ENCODE peak calls at places on chromosomes 13 and 19, in nine cellular contexts. One of them, this sample, is unnamed.

GRCh38 chr19:35337984-35338296 is 9.0 kb downstream of the CD22 start:
- DNase-seq in hypothalamus: no peak
- DNase-seq in activated CD4-positive, alpha-beta T cell treated with anti-CD3 and anti-CD28 coated beads, Interleukin-2, amount 50 U/mL, for 24 hours: no peak
- DNase-seq in naive B cell: no peak
- DNase-seq in substantia nigra: no peak
- DNase-seq in HT1080: no peak
- DNase-seq in naive thymus-derived CD8-positive, alpha-beta T cell: no peak
- DNase-seq in ELR: no peak
- DNase-seq in NCI-H1092: no peak
- DNase-seq in this sample: no peak

GRCh38 chr13:99979453-99980200 is 2.0 kb upstream of the ZIC2 start:
- DNase-seq in hypothalamus: no peak
- DNase-seq in activated CD4-positive, alpha-beta T cell treated with anti-CD3 and anti-CD28 coated beads, Interleukin-2, amount 50 U/mL, for 24 hours: no peak
- DNase-seq in naive B cell: no peak
- DNase-seq in substantia nigra: no peak
- DNase-seq in HT1080: no peak
- DNase-seq in naive thymus-derived CD8-positive, alpha-beta T cell: no peak
- DNase-seq in ELR: peak; percentile 37
- DNase-seq in NCI-H1092: peak; percentile 63
- DNase-seq in this sample: no peak

GRCh38 chr13:60662595-60662994 is 265.6 kb downstream of the TDRD3 start:
- DNase-seq in hypothalamus: no peak
- DNase-seq in activated CD4-positive, alpha-beta T cell treated with anti-CD3 and anti-CD28 coated beads, Interleukin-2, amount 50 U/mL, for 24 hours: no peak
- DNase-seq in naive B cell: no peak
- DNase-seq in substantia nigra: no peak
- DNase-seq in HT1080: no peak
- DNase-seq in naive thymus-derived CD8-positive, alpha-beta T cell: no peak
- DNase-seq in ELR: no peak
- DNase-seq in NCI-H1092: no peak
- DNase-seq in this sample: no peak

GRCh38 chr13:96796234-96796633 is 198.0 kb downstream of the OXGR1 start:
- DNase-seq in hypothalamus: no peak
- DNase-seq in activated CD4-positive, alpha-beta T cell treated with anti-CD3 and anti-CD28 coated beads, Interleukin-2, amount 50 U/mL, for 24 hours: no peak
- DNase-seq in naive B cell: no peak
- DNase-seq in substantia nigra: no peak
- DNase-seq in HT1080: no peak
- DNase-seq in naive thymus-derived CD8-positive, alpha-beta T cell: no peak
- DNase-seq in ELR: peak; percentile 14
- DNase-seq in NCI-H1092: no peak
- DNase-seq in this sample: peak; percentile 17

GRCh38 chr19:28488006-28488405 is 724.9 kb downstream of the UQCRFS1 start:
- DNase-seq in hypothalamus: no peak
- DNase-seq in activated CD4-positive, alpha-beta T cell treated with anti-CD3 and anti-CD28 coated beads, Interleukin-2, amount 50 U/mL, for 24 hours: no peak
- DNase-seq in naive B cell: no peak
- DNase-seq in substantia nigra: no peak
- DNase-seq in HT1080: no peak
- DNase-seq in naive thymus-derived CD8-positive, alpha-beta T cell: no peak
- DNase-seq in ELR: no peak
- DNase-seq in NCI-H1092: no peak
- DNase-seq in this sample: no peak

GRCh38 chr19:4174895-4175668 is 7.3 kb downstream of the SIRT6 start:
- DNase-seq in hypothalamus: no peak
- DNase-seq in activated CD4-positive, alpha-beta T cell treated with anti-CD3 and anti-CD28 coated beads, Interleukin-2, amount 50 U/mL, for 24 hours: no peak
- DNase-seq in naive B cell: no peak
- DNase-seq in substantia nigra: no peak
- DNase-seq in HT1080: no peak
- DNase-seq in naive thymus-derived CD8-positive, alpha-beta T cell: no peak
- DNase-seq in ELR: no peak
- DNase-seq in NCI-H1092: no peak
- DNase-seq in this sample: no peak

GRCh38 chr19:39448271-39448670 is 2.9 kb downstream of the SUPT5H start:
- DNase-seq in hypothalamus: no peak
- DNase-seq in activated CD4-positive, alpha-beta T cell treated with anti-CD3 and anti-CD28 coated beads, Interleukin-2, amount 50 U/mL, for 24 hours: no peak
- DNase-seq in naive B cell: peak; percentile 43
- DNase-seq in substantia nigra: no peak
- DNase-seq in HT1080: peak; percentile 85
- DNase-seq in naive thymus-derived CD8-positive, alpha-beta T cell: no peak
- DNase-seq in ELR: peak; percentile 80
- DNase-seq in NCI-H1092: no peak
- DNase-seq in this sample: peak; percentile 64

GRCh38 chr19:18023596-18024212 is 15.7 kb downstream of the ARRDC2 start:
- DNase-seq in hypothalamus: peak; percentile 47
- DNase-seq in activated CD4-positive, alpha-beta T cell treated with anti-CD3 and anti-CD28 coated beads, Interleukin-2, amount 50 U/mL, for 24 hours: no peak
- DNase-seq in naive B cell: peak; percentile 98
- DNase-seq in substantia nigra: no peak
- DNase-seq in HT1080: no peak
- DNase-seq in naive thymus-derived CD8-positive, alpha-beta T cell: peak; percentile 87
- DNase-seq in ELR: no peak
- DNase-seq in NCI-H1092: no peak
- DNase-seq in this sample: no peak

GRCh38 chr13:77891041-77891440 is 27.6 kb downstream of the EDNRB start:
- DNase-seq in hypothalamus: no peak
- DNase-seq in activated CD4-positive, alpha-beta T cell treated with anti-CD3 and anti-CD28 coated beads, Interleukin-2, amount 50 U/mL, for 24 hours: no peak
- DNase-seq in naive B cell: no peak
- DNase-seq in substantia nigra: no peak
- DNase-seq in HT1080: peak; percentile 10
- DNase-seq in naive thymus-derived CD8-positive, alpha-beta T cell: no peak
- DNase-seq in ELR: no peak
- DNase-seq in NCI-H1092: no peak
- DNase-seq in this sample: no peak

GRCh38 chr19:28148554-28148953 is 1064.4 kb downstream of the UQCRFS1 start:
- DNase-seq in hypothalamus: no peak
- DNase-seq in activated CD4-positive, alpha-beta T cell treated with anti-CD3 and anti-CD28 coated beads, Interleukin-2, amount 50 U/mL, for 24 hours: no peak
- DNase-seq in naive B cell: no peak
- DNase-seq in substantia nigra: no peak
- DNase-seq in HT1080: no peak
- DNase-seq in naive thymus-derived CD8-positive, alpha-beta T cell: no peak
- DNase-seq in ELR: no peak
- DNase-seq in NCI-H1092: no peak
- DNase-seq in this sample: no peak

GRCh38 chr19:29708553-29709439 is 6.3 kb downstream of the C19orf12 start:
- DNase-seq in hypothalamus: no peak
- DNase-seq in activated CD4-positive, alpha-beta T cell treated with anti-CD3 and anti-CD28 coated beads, Interleukin-2, amount 50 U/mL, for 24 hours: no peak
- DNase-seq in naive B cell: no peak
- DNase-seq in substantia nigra: no peak
- DNase-seq in HT1080: no peak
- DNase-seq in naive thymus-derived CD8-positive, alpha-beta T cell: no peak
- DNase-seq in ELR: no peak
- DNase-seq in NCI-H1092: no peak
- DNase-seq in this sample: no peak

GRCh38 chr13:102039264-102039663 is 362.6 kb downstream of the FGF14 start:
- DNase-seq in hypothalamus: no peak
- DNase-seq in activated CD4-positive, alpha-beta T cell treated with anti-CD3 and anti-CD28 coated beads, Interleukin-2, amount 50 U/mL, for 24 hours: no peak
- DNase-seq in naive B cell: no peak
- DNase-seq in substantia nigra: no peak
- DNase-seq in HT1080: no peak
- DNase-seq in naive thymus-derived CD8-positive, alpha-beta T cell: no peak
- DNase-seq in ELR: no peak
- DNase-seq in NCI-H1092: no peak
- DNase-seq in this sample: no peak

GRCh38 chr13:31793246-31793645 is 53.9 kb downstream of the RXFP2 start:
- DNase-seq in hypothalamus: no peak
- DNase-seq in activated CD4-positive, alpha-beta T cell treated with anti-CD3 and anti-CD28 coated beads, Interleukin-2, amount 50 U/mL, for 24 hours: no peak
- DNase-seq in naive B cell: no peak
- DNase-seq in substantia nigra: no peak
- DNase-seq in HT1080: no peak
- DNase-seq in naive thymus-derived CD8-positive, alpha-beta T cell: no peak
- DNase-seq in ELR: peak; percentile 90
- DNase-seq in NCI-H1092: no peak
- DNase-seq in this sample: no peak

GRCh38 chr19:11088508-11089253 is 582 bp upstream of the LDLR start:
- DNase-seq in hypothalamus: peak; percentile 61
- DNase-seq in activated CD4-positive, alpha-beta T cell treated with anti-CD3 and anti-CD28 coated beads, Interleukin-2, amount 50 U/mL, for 24 hours: no peak
- DNase-seq in naive B cell: no peak
- DNase-seq in substantia nigra: peak; percentile 45
- DNase-seq in HT1080: no peak
- DNase-seq in naive thymus-derived CD8-positive, alpha-beta T cell: no peak
- DNase-seq in ELR: peak; percentile 23
- DNase-seq in NCI-H1092: no peak
- DNase-seq in this sample: no peak

GRCh38 chr13:75633285-75633684 is 2.8 kb upstream of the LMO7 start:
- DNase-seq in hypothalamus: no peak
- DNase-seq in activated CD4-positive, alpha-beta T cell treated with anti-CD3 and anti-CD28 coated beads, Interleukin-2, amount 50 U/mL, for 24 hours: no peak
- DNase-seq in naive B cell: no peak
- DNase-seq in substantia nigra: no peak
- DNase-seq in HT1080: peak; percentile 90
- DNase-seq in naive thymus-derived CD8-positive, alpha-beta T cell: no peak
- DNase-seq in ELR: peak; percentile 92
- DNase-seq in NCI-H1092: no peak
- DNase-seq in this sample: no peak

GRCh38 chr13:75458696-75459422 is 23.1 kb downstream of the TBC1D4 start:
- DNase-seq in hypothalamus: no peak
- DNase-seq in activated CD4-positive, alpha-beta T cell treated with anti-CD3 and anti-CD28 coated beads, Interleukin-2, amount 50 U/mL, for 24 hours: no peak
- DNase-seq in naive B cell: no peak
- DNase-seq in substantia nigra: peak; percentile 2
- DNase-seq in HT1080: no peak
- DNase-seq in naive thymus-derived CD8-positive, alpha-beta T cell: no peak
- DNase-seq in ELR: no peak
- DNase-seq in NCI-H1092: peak; percentile 62
- DNase-seq in this sample: peak; percentile 65

GRCh38 chr13:109274188-109274821 is 512.1 kb downstream of the IRS2 start:
- DNase-seq in hypothalamus: no peak
- DNase-seq in activated CD4-positive, alpha-beta T cell treated with anti-CD3 and anti-CD28 coated beads, Interleukin-2, amount 50 U/mL, for 24 hours: no peak
- DNase-seq in naive B cell: no peak
- DNase-seq in substantia nigra: no peak
- DNase-seq in HT1080: peak; percentile 54
- DNase-seq in naive thymus-derived CD8-positive, alpha-beta T cell: no peak
- DNase-seq in ELR: peak; percentile 83
- DNase-seq in NCI-H1092: no peak
- DNase-seq in this sample: peak; percentile 53

GRCh38 chr13:23984541-23984940 is 87.2 kb upstream of the C1QTNF9B start:
- DNase-seq in hypothalamus: no peak
- DNase-seq in activated CD4-positive, alpha-beta T cell treated with anti-CD3 and anti-CD28 coated beads, Interleukin-2, amount 50 U/mL, for 24 hours: no peak
- DNase-seq in naive B cell: no peak
- DNase-seq in substantia nigra: no peak
- DNase-seq in HT1080: no peak
- DNase-seq in naive thymus-derived CD8-positive, alpha-beta T cell: no peak
- DNase-seq in ELR: no peak
- DNase-seq in NCI-H1092: peak; percentile 38
- DNase-seq in this sample: peak; percentile 69

GRCh38 chr19:34662919-34663318 is 14.0 kb downstream of the SCGB2B2 start:
- DNase-seq in hypothalamus: no peak
- DNase-seq in activated CD4-positive, alpha-beta T cell treated with anti-CD3 and anti-CD28 coated beads, Interleukin-2, amount 50 U/mL, for 24 hours: no peak
- DNase-seq in naive B cell: no peak
- DNase-seq in substantia nigra: no peak
- DNase-seq in HT1080: peak; percentile 21
- DNase-seq in naive thymus-derived CD8-positive, alpha-beta T cell: peak; percentile 50
- DNase-seq in ELR: peak; percentile 53
- DNase-seq in NCI-H1092: peak; percentile 6
- DNase-seq in this sample: peak; percentile 36

GRCh38 chr13:93963266-93964131 is 516.0 kb downstream of the DCT start:
- DNase-seq in hypothalamus: no peak
- DNase-seq in activated CD4-positive, alpha-beta T cell treated with anti-CD3 and anti-CD28 coated beads, Interleukin-2, amount 50 U/mL, for 24 hours: no peak
- DNase-seq in naive B cell: no peak
- DNase-seq in substantia nigra: no peak
- DNase-seq in HT1080: peak; percentile 62
- DNase-seq in naive thymus-derived CD8-positive, alpha-beta T cell: no peak
- DNase-seq in ELR: peak; percentile 52
- DNase-seq in NCI-H1092: no peak
- DNase-seq in this sample: peak; percentile 25

GRCh38 chr19:10876459-10877240 is 5.3 kb downstream of the CARM1 start:
- DNase-seq in hypothalamus: no peak
- DNase-seq in activated CD4-positive, alpha-beta T cell treated with anti-CD3 and anti-CD28 coated beads, Interleukin-2, amount 50 U/mL, for 24 hours: no peak
- DNase-seq in naive B cell: no peak
- DNase-seq in substantia nigra: peak; percentile 27
- DNase-seq in HT1080: peak; percentile 40
- DNase-seq in naive thymus-derived CD8-positive, alpha-beta T cell: no peak
- DNase-seq in ELR: peak; percentile 45
- DNase-seq in NCI-H1092: no peak
- DNase-seq in this sample: no peak

GRCh38 chr13:101325423-101325822 is 90.9 kb downstream of the NALCN start:
- DNase-seq in hypothalamus: no peak
- DNase-seq in activated CD4-positive, alpha-beta T cell treated with anti-CD3 and anti-CD28 coated beads, Interleukin-2, amount 50 U/mL, for 24 hours: no peak
- DNase-seq in naive B cell: no peak
- DNase-seq in substantia nigra: no peak
- DNase-seq in HT1080: no peak
- DNase-seq in naive thymus-derived CD8-positive, alpha-beta T cell: no peak
- DNase-seq in ELR: no peak
- DNase-seq in NCI-H1092: peak; percentile 79
- DNase-seq in this sample: no peak

GRCh38 chr13:102729560-102730275 is 34.9 kb upstream of the METTL21C start:
- DNase-seq in hypothalamus: no peak
- DNase-seq in activated CD4-positive, alpha-beta T cell treated with anti-CD3 and anti-CD28 coated beads, Interleukin-2, amount 50 U/mL, for 24 hours: no peak
- DNase-seq in naive B cell: no peak
- DNase-seq in substantia nigra: no peak
- DNase-seq in HT1080: peak; percentile 85
- DNase-seq in naive thymus-derived CD8-positive, alpha-beta T cell: no peak
- DNase-seq in ELR: peak; percentile 72
- DNase-seq in NCI-H1092: no peak
- DNase-seq in this sample: peak; percentile 89

GRCh38 chr19:14369399-14370168 is 11.7 kb upstream of the ADGRE5 start:
- DNase-seq in hypothalamus: no peak
- DNase-seq in activated CD4-positive, alpha-beta T cell treated with anti-CD3 and anti-CD28 coated beads, Interleukin-2, amount 50 U/mL, for 24 hours: peak; percentile 65
- DNase-seq in naive B cell: peak; percentile 73
- DNase-seq in substantia nigra: no peak
- DNase-seq in HT1080: no peak
- DNase-seq in naive thymus-derived CD8-positive, alpha-beta T cell: peak; percentile 91
- DNase-seq in ELR: no peak
- DNase-seq in NCI-H1092: no peak
- DNase-seq in this sample: no peak

GRCh38 chr13:59687028-59687427 is 476.7 kb downstream of the DIAPH3 start:
- DNase-seq in hypothalamus: no peak
- DNase-seq in activated CD4-positive, alpha-beta T cell treated with anti-CD3 and anti-CD28 coated beads, Interleukin-2, amount 50 U/mL, for 24 hours: no peak
- DNase-seq in naive B cell: no peak
- DNase-seq in substantia nigra: no peak
- DNase-seq in HT1080: no peak
- DNase-seq in naive thymus-derived CD8-positive, alpha-beta T cell: no peak
- DNase-seq in ELR: no peak
- DNase-seq in NCI-H1092: no peak
- DNase-seq in this sample: no peak

GRCh38 chr19:45901432-45901903 is 945 bp downstream of the MYPOP start:
- DNase-seq in hypothalamus: no peak
- DNase-seq in activated CD4-positive, alpha-beta T cell treated with anti-CD3 and anti-CD28 coated beads, Interleukin-2, amount 50 U/mL, for 24 hours: no peak
- DNase-seq in naive B cell: no peak
- DNase-seq in substantia nigra: no peak
- DNase-seq in HT1080: no peak
- DNase-seq in naive thymus-derived CD8-positive, alpha-beta T cell: no peak
- DNase-seq in ELR: peak; percentile 23
- DNase-seq in NCI-H1092: no peak
- DNase-seq in this sample: peak; percentile 52

GRCh38 chr19:35046461-35046860 is 4.9 kb downstream of the HPN start:
- DNase-seq in hypothalamus: no peak
- DNase-seq in activated CD4-positive, alpha-beta T cell treated with anti-CD3 and anti-CD28 coated beads, Interleukin-2, amount 50 U/mL, for 24 hours: no peak
- DNase-seq in naive B cell: no peak
- DNase-seq in substantia nigra: no peak
- DNase-seq in HT1080: no peak
- DNase-seq in naive thymus-derived CD8-positive, alpha-beta T cell: no peak
- DNase-seq in ELR: no peak
- DNase-seq in NCI-H1092: no peak
- DNase-seq in this sample: no peak

GRCh38 chr13:76993473-76993872 is 1.6 kb downstream of the CLN5 start:
- DNase-seq in hypothalamus: no peak
- DNase-seq in activated CD4-positive, alpha-beta T cell treated with anti-CD3 and anti-CD28 coated beads, Interleukin-2, amount 50 U/mL, for 24 hours: no peak
- DNase-seq in naive B cell: no peak
- DNase-seq in substantia nigra: no peak
- DNase-seq in HT1080: no peak
- DNase-seq in naive thymus-derived CD8-positive, alpha-beta T cell: no peak
- DNase-seq in ELR: no peak
- DNase-seq in NCI-H1092: no peak
- DNase-seq in this sample: no peak

GRCh38 chr13:51339952-51340732 is 651 bp downstream of the SERPINE3 start:
- DNase-seq in hypothalamus: no peak
- DNase-seq in activated CD4-positive, alpha-beta T cell treated with anti-CD3 and anti-CD28 coated beads, Interleukin-2, amount 50 U/mL, for 24 hours: no peak
- DNase-seq in naive B cell: no peak
- DNase-seq in substantia nigra: no peak
- DNase-seq in HT1080: peak; percentile 26
- DNase-seq in naive thymus-derived CD8-positive, alpha-beta T cell: no peak
- DNase-seq in ELR: peak; percentile 52
- DNase-seq in NCI-H1092: no peak
- DNase-seq in this sample: peak; percentile 51

GRCh38 chr13:66077286-66077685 is 1152.8 kb downstream of the PCDH9 start:
- DNase-seq in hypothalamus: no peak
- DNase-seq in activated CD4-positive, alpha-beta T cell treated with anti-CD3 and anti-CD28 coated beads, Interleukin-2, amount 50 U/mL, for 24 hours: no peak
- DNase-seq in naive B cell: no peak
- DNase-seq in substantia nigra: no peak
- DNase-seq in HT1080: no peak
- DNase-seq in naive thymus-derived CD8-positive, alpha-beta T cell: no peak
- DNase-seq in ELR: peak; percentile 28
- DNase-seq in NCI-H1092: no peak
- DNase-seq in this sample: peak; percentile 63

GRCh38 chr19:56136362-56136761 is 4.7 kb upstream of the ZNF444 start:
- DNase-seq in hypothalamus: no peak
- DNase-seq in activated CD4-positive, alpha-beta T cell treated with anti-CD3 and anti-CD28 coated beads, Interleukin-2, amount 50 U/mL, for 24 hours: no peak
- DNase-seq in naive B cell: no peak
- DNase-seq in substantia nigra: no peak
- DNase-seq in HT1080: no peak
- DNase-seq in naive thymus-derived CD8-positive, alpha-beta T cell: no peak
- DNase-seq in ELR: no peak
- DNase-seq in NCI-H1092: no peak
- DNase-seq in this sample: no peak

This sample was measured in epithelial cell of esophagus.